ENCODE peak calls at places on chromosomes 6 and 20, in eight cellular contexts. U is A549; Q is AG09309; X is MM.1S; F is activated CD8-positive, alpha-beta T cell treated with anti-CD3 and anti-CD28 coated beads for 36 hours; T is mammary epithelial cell; V is CD8-positive, alpha-beta T cell; A is upper lobe of right lung. H is an unnamed sample.

GRCh38 chr20:23212482-23212881 is 126.4 kb upstream of the CD93 start:
- DNase-seq in X (no peak), A (no peak), Q (no peak), F (no peak), V (no peak), T (no peak), U (no peak), H (no peak)

GRCh38 chr6:134379086-134379485 is 61.2 kb upstream of the SGK1 start:
- DNase-seq in T (peak), X (no peak), V (no peak), U (no peak), A (no peak), F (peak), Q (no peak), H (no peak)

GRCh38 chr6:109465772-109466171 is 10.2 kb upstream of the MICAL1 start:
- DNase-seq in Q (no peak), X (no peak), U (no peak), V (no peak), F (no peak), T (no peak), A (peak), H (no peak)

GRCh38 chr6:14921170-14921569 is 324.7 kb upstream of the JARID2 start:
- DNase-seq in U (no peak), V (no peak), Q (no peak), X (no peak), A (peak), F (no peak), T (no peak), H (no peak)

GRCh38 chr6:134883314-134883713 is 66.6 kb downstream of the ALDH8A1 start:
- DNase-seq in F (no peak), T (no peak), V (no peak), X (no peak), U (no peak), Q (no peak), A (no peak), H (no peak)

GRCh38 chr6:169643521-169643920 is 58.3 kb downstream of the WDR27 start:
- DNase-seq in F (no peak), X (no peak), U (no peak), A (no peak), Q (no peak), T (no peak), V (no peak), H (no peak)

GRCh38 chr6:141153563-141153962 is 979.2 kb upstream of the GJE1 start:
- DNase-seq in T (no peak), V (peak), A (no peak), Q (no peak), F (peak), X (peak), U (no peak), H (no peak)

GRCh38 chr20:63495771-63496403 is 3.0 kb downstream of the EEF1A2 start:
- DNase-seq in U (peak), A (peak), F (peak), X (peak), Q (no peak), T (peak), V (peak), H (peak)

GRCh38 chr6:152206072-152206818 is 398.8 kb downstream of the ESR1 start:
- DNase-seq in X (no peak), U (peak), A (no peak), F (peak), T (no peak), V (peak), Q (no peak), H (peak)

GRCh38 chr6:134240664-134241431 is 77.1 kb downstream of the SGK1 start:
- DNase-seq in X (no peak), F (peak), A (peak), Q (no peak), V (peak), U (no peak), T (peak), H (no peak)

GRCh38 chr6:75296811-75297779 is 12.5 kb upstream of the TMEM30A start:
- DNase-seq in X (peak), Q (peak), A (no peak), F (no peak), U (no peak), V (no peak), T (peak), H (no peak)

GRCh38 chr6:137423444-137424168 is 70.6 kb downstream of the OLIG3 start:
- DNase-seq in A (no peak), F (no peak), T (no peak), Q (no peak), U (no peak), X (no peak), V (no peak), H (peak)

GRCh38 chr20:57395111-57395959 is 4.1 kb downstream of the RBM38 start:
- DNase-seq in Q (peak), V (no peak), U (no peak), F (no peak), A (peak), T (peak), X (peak), H (peak)

GRCh38 chr20:25223179-25223661 is 24.7 kb upstream of the PYGB start:
- DNase-seq in A (no peak), T (peak), V (no peak), F (peak), U (peak), X (no peak), Q (peak), H (no peak)

GRCh38 chr6:160919713-160920112 is 71.9 kb upstream of the MAP3K4 start:
- DNase-seq in V (no peak), X (no peak), A (no peak), U (no peak), F (no peak), T (peak), Q (peak), H (no peak)

GRCh38 chr6:50822078-50822476 is 3.4 kb downstream of the TFAP2B start:
- DNase-seq in X (no peak), F (no peak), Q (no peak), A (no peak), U (no peak), T (peak), V (no peak), H (no peak)

GRCh38 chr20:47370850-47371782 is 14.6 kb upstream of the ZMYND8 start:
- DNase-seq in X (no peak), T (no peak), A (no peak), V (no peak), F (no peak), Q (no peak), U (no peak), H (peak)

DNA sequence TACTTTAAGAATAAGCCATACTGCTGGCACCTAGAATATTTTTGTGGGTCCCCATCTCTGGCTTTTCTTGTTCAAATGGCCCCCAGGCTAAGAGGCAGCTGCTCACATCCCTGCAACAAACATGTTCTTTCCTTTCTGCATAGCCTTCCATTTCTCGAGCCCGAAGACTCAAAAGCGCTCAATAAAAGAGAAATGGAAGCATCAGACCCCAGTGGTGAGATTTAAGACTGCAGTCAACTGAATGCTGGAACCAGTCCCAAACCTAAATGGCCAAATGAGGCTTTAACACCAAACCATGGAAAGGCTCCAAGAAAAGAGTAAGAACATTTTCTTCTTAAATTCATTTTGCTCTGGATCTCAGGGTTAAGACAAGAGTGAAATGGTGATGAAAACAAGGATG is 122.1 kb upstream of the TRAF3IP2 start:
- DNase-seq in T (no peak), Q (no peak), U (no peak), F (no peak), V (no peak), X (no peak), A (no peak), H (no peak)
- TF ChIP-seq CTCF in T (peak), Q (peak), U (no peak), F (peak), V (peak), X (peak), A (peak), H (peak)

DNA sequence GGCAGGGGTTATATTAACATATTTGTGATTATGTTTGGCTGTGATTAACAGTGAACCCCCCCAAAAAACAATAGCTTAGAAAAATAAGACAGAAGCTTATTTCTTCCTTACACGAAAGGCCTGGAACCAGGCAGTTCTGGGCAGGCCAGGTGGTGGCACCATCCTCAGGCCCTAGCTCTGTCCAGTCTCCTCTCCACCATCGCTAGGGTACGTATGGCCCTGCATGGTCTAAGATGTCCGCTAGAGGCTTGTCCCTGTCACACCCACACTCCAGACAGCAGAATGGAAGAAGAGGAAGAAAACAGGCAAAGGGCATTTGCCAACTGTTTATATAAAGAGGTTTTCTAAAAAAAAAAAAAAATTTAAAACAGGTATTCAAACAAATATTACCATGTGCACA is 6.6 kb downstream of the TGM3 start:
- DNase-seq in F (no peak), V (no peak), Q (no peak), U (no peak), A (no peak), X (no peak), T (no peak), H (no peak)
- TF ChIP-seq CTCF in F (no peak), V (no peak), Q (no peak), U (no peak), A (peak), X (no peak), T (no peak), H (no peak)

GRCh38 chr20:15232243-15232642 is 894.8 kb upstream of the FLRT3 start:
- DNase-seq in A (no peak), F (no peak), Q (no peak), U (no peak), V (no peak), T (no peak), X (no peak), H (no peak)

GRCh38 chr20:15224199-15224598 is 886.8 kb upstream of the FLRT3 start:
- DNase-seq in T (no peak), U (no peak), X (no peak), A (no peak), V (no peak), Q (no peak), F (no peak), H (no peak)

GRCh38 chr20:15227102-15227501 is 889.7 kb upstream of the FLRT3 start:
- DNase-seq in A (no peak), Q (no peak), T (no peak), X (no peak), F (no peak), V (no peak), U (no peak), H (no peak)
- TF ChIP-seq CTCF in A (no peak), Q (no peak), T (no peak), X (no peak), F (no peak), V (no peak), U (no peak), H (no peak)

GRCh38 chr6:3372912-3373554 is 83.8 kb downstream of the SLC22A23 start:
- DNase-seq in A (no peak), U (no peak), T (no peak), V (no peak), F (no peak), Q (no peak), X (no peak), H (no peak)

GRCh38 chr6:3370361-3371221 is 86.3 kb downstream of the SLC22A23 start:
- DNase-seq in A (no peak), V (no peak), Q (no peak), F (no peak), T (no peak), U (no peak), X (peak), H (no peak)

GRCh38 chr6:3371222-3371949 is 85.5 kb downstream of the SLC22A23 start:
- DNase-seq in A (no peak), X (no peak), V (no peak), Q (no peak), T (no peak), F (no peak), U (no peak), H (no peak)

GRCh38 chr6:3373597-3374203 is 83.2 kb downstream of the SLC22A23 start:
- DNase-seq in F (no peak), U (no peak), X (no peak), V (no peak), T (no peak), A (no peak), Q (no peak), H (no peak)

GRCh38 chr6:3372184-3372846 is 84.5 kb downstream of the SLC22A23 start:
- DNase-seq in F (no peak), A (no peak), T (no peak), V (no peak), X (no peak), Q (no peak), U (no peak), H (peak)
- TF ChIP-seq CTCF in F (no peak), A (peak), T (no peak), V (no peak), X (no peak), Q (peak), U (no peak), H (no peak)

GRCh38 chr6:112618796-112619195 is 271.7 kb downstream of the RFPL4B start:
- DNase-seq in Q (no peak), V (no peak), A (no peak), T (no peak), F (no peak), U (no peak), X (no peak), H (peak)
- TF ChIP-seq CTCF in Q (peak), V (no peak), A (no peak), T (no peak), F (no peak), U (no peak), X (no peak), H (no peak)